ENCODE peak calls at places on chromosomes 1 and 21, in six cellular contexts. One of them, this sample, is unnamed.

GRCh38 chr1:8496473-8496872 is 178.6 kb downstream of the SLC45A1 start:
- DNase-seq in hippocampal formation: no peak
- DNase-seq in Daoy: no peak
- DNase-seq in H4: no peak
- DNase-seq in KG1: no peak
- DNase-seq in CD4-positive, CD25-positive, alpha-beta regulatory T cell: no peak
- DNase-seq in this sample: no peak

GRCh38 chr1:220889333-220889732 is 10.1 kb downstream of the HLX start:
- DNase-seq in hippocampal formation: no peak
- DNase-seq in Daoy: no peak
- DNase-seq in H4: no peak
- DNase-seq in KG1: no peak
- DNase-seq in CD4-positive, CD25-positive, alpha-beta regulatory T cell: no peak
- DNase-seq in this sample: no peak

GRCh38 chr1:99850458-99850974 is 355 bp downstream of the AGL start:
- DNase-seq in hippocampal formation: no peak
- DNase-seq in Daoy: no peak
- DNase-seq in H4: no peak
- DNase-seq in KG1: no peak
- DNase-seq in CD4-positive, CD25-positive, alpha-beta regulatory T cell: peak; percentile 14
- DNase-seq in this sample: no peak

GRCh38 chr1:101284021-101284420 is 47.2 kb downstream of the S1PR1 start:
- DNase-seq in hippocampal formation: no peak
- DNase-seq in Daoy: no peak
- DNase-seq in H4: no peak
- DNase-seq in KG1: no peak
- DNase-seq in CD4-positive, CD25-positive, alpha-beta regulatory T cell: no peak
- DNase-seq in this sample: no peak

GRCh38 chr1:241810769-241811402 is 37.1 kb upstream of the EXO1 start:
- DNase-seq in hippocampal formation: no peak
- DNase-seq in Daoy: no peak
- DNase-seq in H4: no peak
- DNase-seq in KG1: no peak
- DNase-seq in CD4-positive, CD25-positive, alpha-beta regulatory T cell: no peak
- DNase-seq in this sample: no peak

GRCh38 chr1:6491480-6491962 is at the start of gene PLEKHG5:
- DNase-seq in hippocampal formation: no peak
- DNase-seq in Daoy: peak; percentile 98
- DNase-seq in H4: peak; percentile 47
- DNase-seq in KG1: no peak
- DNase-seq in CD4-positive, CD25-positive, alpha-beta regulatory T cell: no peak
- DNase-seq in this sample: no peak

GRCh38 chr21:23858878-23859277 is 1748.4 kb downstream of the MRPL39 start:
- DNase-seq in hippocampal formation: no peak
- DNase-seq in Daoy: no peak
- DNase-seq in H4: no peak
- DNase-seq in KG1: no peak
- DNase-seq in CD4-positive, CD25-positive, alpha-beta regulatory T cell: no peak
- DNase-seq in this sample: no peak

GRCh38 chr1:6423321-6423999 is 1.1 kb upstream of the ESPN start:
- DNase-seq in hippocampal formation: no peak
- DNase-seq in Daoy: peak; percentile 84
- DNase-seq in H4: no peak
- DNase-seq in KG1: no peak
- DNase-seq in CD4-positive, CD25-positive, alpha-beta regulatory T cell: peak; percentile 70
- DNase-seq in this sample: no peak

This sample was measured in Panc1.